ENCODE peak calls at places on chromosomes 6 and 20, in eight cellular contexts. N is H54, Y is A549, Z is ovary, O is transverse colon, L is heart left ventricle, D is body of pancreas, G is suprapubic skin. U is an unnamed sample.

GRCh38 chr6:120211955-120212792 is 862.6 kb upstream of the MAN1A1 start:
- DNase-seq in G (no peak), O (no peak), N (no peak), L (no peak), Y (no peak), Z (no peak), D (no peak), U (no peak)

GRCh38 chr20:62760536-62761057 is 35.7 kb upstream of the MRGBP start:
- DNase-seq in N (no peak), Z (no peak), L (no peak), O (no peak), G (no peak), Y (no peak), D (no peak), U (no peak)

GRCh38 chr20:24963672-24964517 is 14.8 kb downstream of the CST7 start:
- DNase-seq in L (no peak), Z (no peak), Y (no peak), N (no peak), D (no peak), G (no peak), O (no peak), U (no peak)

GRCh38 chr20:16314320-16314719 is 258.9 kb downstream of the KIF16B start:
- DNase-seq in L (no peak), D (no peak), O (no peak), N (no peak), Z (no peak), G (no peak), Y (no peak), U (no peak)

GRCh38 chr20:15154070-15154469 is 816.7 kb upstream of the FLRT3 start:
- DNase-seq in N (no peak), Z (no peak), Y (no peak), D (no peak), G (no peak), O (no peak), L (no peak), U (no peak)

GRCh38 chr6:154653853-154654252 is 79.4 kb upstream of the SCAF8 start:
- DNase-seq in G (no peak), Y (peak; percentile 13), N (peak; percentile 50), L (peak; percentile 23), Z (peak; percentile 10), O (no peak), D (peak; percentile 13), U (peak; percentile 7)

GRCh38 chr6:100593522-100593921 is 128.8 kb upstream of the SIM1 start:
- DNase-seq in O (no peak), Y (no peak), L (no peak), Z (no peak), G (no peak), N (no peak), D (no peak), U (no peak)

GRCh38 chr6:108163644-108164536 is 1.9 kb upstream of the NR2E1 start:
- DNase-seq in O (no peak), Z (no peak), D (no peak), L (no peak), Y (no peak), N (no peak), G (no peak), U (no peak)

GRCh38 chr20:37968726-37969401 is 64.4 kb downstream of the TTI1 start:
- DNase-seq in L (no peak), Z (no peak), O (no peak), D (no peak), G (peak; percentile 65), Y (no peak), N (no peak), U (no peak)

GRCh38 chr6:28349892-28350737 is at the start of gene ZKSCAN3:
- DNase-seq in O (peak; percentile 91), D (peak; percentile 86), G (peak; percentile 92), Z (peak; percentile 69), N (peak; percentile 68), Y (peak; percentile 70), L (peak; percentile 80), U (peak; percentile 89)
- TF ChIP-seq POLR2A in O (peak; percentile 62), D (no peak), G (no peak), Z (no peak), N (peak; percentile 38), Y (peak; percentile 68), L (peak; percentile 28), U (peak; percentile 80)

GRCh38 chr20:36873498-36874189 is 2.3 kb upstream of the TLDC2 start:
- DNase-seq in O (no peak), D (no peak), Z (no peak), G (no peak), L (no peak), Y (no peak), N (no peak), U (peak; percentile 30)

GRCh38 chr20:36872857-36873256 is 3.1 kb upstream of the TLDC2 start:
- DNase-seq in O (no peak), Z (no peak), Y (no peak), D (no peak), L (no peak), G (no peak), N (no peak), U (peak; percentile 12)

GRCh38 chr20:36878913-36879312 is 3.0 kb downstream of the TLDC2 start:
- DNase-seq in D (no peak), Y (no peak), L (no peak), Z (no peak), O (no peak), N (no peak), G (no peak), U (no peak)

GRCh38 chr20:36876473-36876833 is 515 bp downstream of the TLDC2 start:
- DNase-seq in N (no peak), D (no peak), L (no peak), Z (no peak), G (no peak), O (no peak), Y (no peak), U (no peak)

DNA sequence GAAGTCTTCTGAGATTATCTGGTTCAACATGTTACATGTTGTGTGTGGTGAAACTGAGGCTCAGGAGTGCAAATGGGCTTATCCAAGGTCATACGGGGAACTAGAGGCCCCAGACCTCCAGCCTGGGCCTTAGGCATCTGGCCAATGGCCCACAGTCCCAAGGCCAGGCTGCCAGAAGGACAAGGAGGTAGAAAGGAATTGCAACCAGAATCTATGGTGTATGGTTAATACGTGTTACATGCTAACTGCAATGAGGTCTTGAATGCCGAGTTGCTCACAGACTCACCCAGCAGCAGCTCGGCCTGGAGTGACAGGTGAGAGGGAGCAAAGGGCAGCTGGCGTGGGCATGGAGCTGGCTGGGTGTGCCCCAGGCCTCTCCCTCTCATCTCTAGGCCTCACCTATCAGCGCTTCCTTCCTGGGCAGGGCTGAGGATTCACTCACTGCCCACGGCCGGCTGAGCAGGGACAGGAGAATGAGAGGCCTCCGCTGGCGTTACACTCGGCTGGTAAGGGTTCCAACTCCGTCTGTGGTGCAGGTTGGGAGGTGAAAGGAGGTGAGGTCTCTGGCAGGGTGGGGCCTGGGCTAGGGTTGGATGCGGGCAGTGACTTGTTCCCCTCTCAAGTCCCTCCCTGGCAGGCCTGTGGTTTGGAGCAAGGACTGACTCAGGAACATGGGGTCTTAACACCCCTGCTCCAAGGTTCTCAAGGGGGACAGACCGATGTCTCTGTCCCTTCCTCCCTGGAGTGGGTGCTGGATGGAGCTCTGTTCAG is at the start of gene TLDC2:
- DNase-seq in G (no peak), L (no peak), N (no peak), O (peak; percentile 91), Z (no peak), D (no peak), Y (no peak), U (no peak)
- TF ChIP-seq POLR2A in G (no peak), L (no peak), N (no peak), O (peak; percentile 96), Z (no peak), D (no peak), Y (no peak), U (no peak)

GRCh38 chr6:30705620-30706019 is 11.5 kb downstream of the MDC1 start:
- DNase-seq in D (no peak), Z (no peak), Y (no peak), N (no peak), L (no peak), O (no peak), G (no peak), U (no peak)

GRCh38 chr6:30707281-30707850 is 9.7 kb downstream of the MDC1 start:
- DNase-seq in N (no peak), O (no peak), D (peak; percentile 46), Y (no peak), Z (no peak), L (no peak), G (no peak), U (no peak)

GRCh38 chr6:30711758-30712380 is 5.2 kb downstream of the MDC1 start:
- DNase-seq in O (no peak), Z (no peak), G (no peak), Y (no peak), N (no peak), D (no peak), L (no peak), U (no peak)

GRCh38 chr6:30712441-30712840 is 4.6 kb downstream of the MDC1 start:
- DNase-seq in N (no peak), Y (no peak), L (no peak), Z (no peak), G (no peak), D (no peak), O (no peak), U (peak; percentile 75)

GRCh38 chr6:30709101-30709868 is 7.8 kb downstream of the MDC1 start:
- DNase-seq in Y (no peak), N (no peak), L (no peak), Z (no peak), G (no peak), D (no peak), O (no peak), U (no peak)
- TF ChIP-seq POLR2A in Y (no peak), N (no peak), L (no peak), Z (no peak), G (no peak), D (no peak), O (no peak), U (no peak)

GRCh38 chr20:46123482-46124245 is 5.5 kb downstream of the CD40 start:
- DNase-seq in N (no peak), Z (no peak), O (no peak), D (no peak), G (no peak), L (no peak), Y (no peak), U (no peak)

GRCh38 chr20:46120136-46120535 is 2.0 kb downstream of the CD40 start:
- DNase-seq in O (no peak), Y (no peak), L (no peak), N (no peak), D (no peak), G (no peak), Z (no peak), U (no peak)

GRCh38 chr20:46122516-46123481 is 4.7 kb downstream of the CD40 start:
- DNase-seq in L (no peak), O (no peak), G (peak; percentile 23), N (no peak), Z (no peak), Y (no peak), D (no peak), U (no peak)

GRCh38 chr20:46121531-46121930 is 3.4 kb downstream of the CD40 start:
- DNase-seq in N (no peak), L (no peak), Z (no peak), G (no peak), O (no peak), Y (no peak), D (no peak), U (no peak)

DNA sequence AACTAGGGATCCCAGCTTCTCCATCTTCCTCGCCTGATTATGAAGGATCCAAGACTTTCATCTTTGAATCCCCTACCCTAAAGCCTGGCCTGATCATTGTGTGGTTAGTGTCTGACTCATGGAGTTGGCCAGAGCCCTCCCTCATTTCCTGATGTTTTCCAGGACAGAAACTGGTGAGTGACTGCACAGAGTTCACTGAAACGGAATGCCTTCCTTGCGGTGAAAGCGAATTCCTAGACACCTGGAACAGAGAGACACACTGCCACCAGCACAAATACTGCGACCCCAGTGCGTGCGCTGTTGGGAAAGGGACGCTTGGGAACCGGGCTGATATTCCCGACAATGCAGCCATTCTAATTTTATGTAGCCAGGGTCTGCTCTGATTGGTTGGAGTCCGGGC is 4.0 kb downstream of the CD40 start:
- DNase-seq in N (peak; percentile 66), D (no peak), G (peak; percentile 15), O (no peak), Z (no peak), L (no peak), Y (no peak), U (no peak)
- TF ChIP-seq POLR2A in N (no peak), D (no peak), G (no peak), O (no peak), Z (no peak), L (no peak), Y (no peak), U (no peak)

U was measured in erythroblast.